ENCODE peak calls at places on chromosomes 1 and 21, in nine cellular contexts. One of them, this sample, is unnamed.

GRCh38 chr1:160646711-160647328 is at the start of gene SLAMF1:
- DNase-seq in RWPE2: no peak
- DNase-seq in HEK293T: no peak
- DNase-seq in SK-N-SH: no peak
- DNase-seq in ascending aorta: no peak
- DNase-seq in GM03348: no peak
- DNase-seq in AG04449: no peak
- DNase-seq in hepatic stellate cell: no peak
- DNase-seq in NCI-H460: no peak
- DNase-seq in this sample: no peak

GRCh38 chr1:47765236-47765635 is 231.9 kb downstream of the TRABD2B start:
- DNase-seq in RWPE2: no peak
- DNase-seq in HEK293T: no peak
- DNase-seq in SK-N-SH: no peak
- DNase-seq in ascending aorta: no peak
- DNase-seq in GM03348: no peak
- DNase-seq in AG04449: no peak
- DNase-seq in hepatic stellate cell: no peak
- DNase-seq in NCI-H460: no peak
- DNase-seq in this sample: no peak

GRCh38 chr1:200468264-200469001 is 58.6 kb upstream of the ZNF281 start:
- DNase-seq in RWPE2: no peak
- DNase-seq in HEK293T: no peak
- DNase-seq in SK-N-SH: no peak
- DNase-seq in ascending aorta: no peak
- DNase-seq in GM03348: no peak
- DNase-seq in AG04449: no peak
- DNase-seq in hepatic stellate cell: no peak
- DNase-seq in NCI-H460: no peak
- DNase-seq in this sample: no peak

GRCh38 chr1:70072239-70072751 is 133.1 kb downstream of the LRRC40 start:
- DNase-seq in RWPE2: no peak
- DNase-seq in HEK293T: no peak
- DNase-seq in SK-N-SH: no peak
- DNase-seq in ascending aorta: no peak
- DNase-seq in GM03348: peak; percentile 37
- DNase-seq in AG04449: no peak
- DNase-seq in hepatic stellate cell: peak; percentile 10
- DNase-seq in NCI-H460: no peak
- DNase-seq in this sample: peak; percentile 26

GRCh38 chr1:209387969-209388329 is 195.6 kb upstream of the CAMK1G start:
- DNase-seq in RWPE2: no peak
- DNase-seq in HEK293T: no peak
- DNase-seq in SK-N-SH: no peak
- DNase-seq in ascending aorta: no peak
- DNase-seq in GM03348: peak; percentile 63
- DNase-seq in AG04449: no peak
- DNase-seq in hepatic stellate cell: no peak
- DNase-seq in NCI-H460: no peak
- DNase-seq in this sample: no peak

GRCh38 chr1:224928906-224929305 is 569 bp upstream of the DNAH14 start:
- DNase-seq in RWPE2: no peak
- DNase-seq in HEK293T: no peak
- DNase-seq in SK-N-SH: no peak
- DNase-seq in ascending aorta: no peak
- DNase-seq in GM03348: no peak
- DNase-seq in AG04449: no peak
- DNase-seq in hepatic stellate cell: no peak
- DNase-seq in NCI-H460: no peak
- DNase-seq in this sample: no peak

GRCh38 chr1:197526736-197527371 is 248.4 kb downstream of the DENND1B start:
- DNase-seq in RWPE2: no peak
- DNase-seq in HEK293T: peak; percentile 9
- DNase-seq in SK-N-SH: peak; percentile 4
- DNase-seq in ascending aorta: no peak
- DNase-seq in GM03348: peak; percentile 15
- DNase-seq in AG04449: no peak
- DNase-seq in hepatic stellate cell: no peak
- DNase-seq in NCI-H460: peak; percentile 31
- DNase-seq in this sample: no peak

GRCh38 chr1:47650205-47650604 is 212.4 kb downstream of the FOXD2 start:
- DNase-seq in RWPE2: peak; percentile 88
- DNase-seq in HEK293T: no peak
- DNase-seq in SK-N-SH: no peak
- DNase-seq in ascending aorta: no peak
- DNase-seq in GM03348: no peak
- DNase-seq in AG04449: peak; percentile 19
- DNase-seq in hepatic stellate cell: peak; percentile 54
- DNase-seq in NCI-H460: peak; percentile 6
- DNase-seq in this sample: peak; percentile 6

GRCh38 chr1:88571510-88571909 is 112.6 kb upstream of the PKN2 start:
- DNase-seq in RWPE2: no peak
- DNase-seq in HEK293T: no peak
- DNase-seq in SK-N-SH: no peak
- DNase-seq in ascending aorta: no peak
- DNase-seq in GM03348: no peak
- DNase-seq in AG04449: no peak
- DNase-seq in hepatic stellate cell: no peak
- DNase-seq in NCI-H460: no peak
- DNase-seq in this sample: no peak

GRCh38 chr1:197865809-197866208 is 36.6 kb upstream of the C1orf53 start:
- DNase-seq in RWPE2: no peak
- DNase-seq in HEK293T: no peak
- DNase-seq in SK-N-SH: no peak
- DNase-seq in ascending aorta: no peak
- DNase-seq in GM03348: no peak
- DNase-seq in AG04449: no peak
- DNase-seq in hepatic stellate cell: no peak
- DNase-seq in NCI-H460: no peak
- DNase-seq in this sample: no peak

GRCh38 chr1:119008483-119009299 is 20.5 kb upstream of the TBX15 start:
- DNase-seq in RWPE2: no peak
- DNase-seq in HEK293T: peak; percentile 44
- DNase-seq in SK-N-SH: peak; percentile 73
- DNase-seq in ascending aorta: no peak
- DNase-seq in GM03348: peak; percentile 75
- DNase-seq in AG04449: no peak
- DNase-seq in hepatic stellate cell: peak; percentile 59
- DNase-seq in NCI-H460: no peak
- DNase-seq in this sample: no peak

GRCh38 chr21:28159396-28159795 is 833.3 kb downstream of the LTN1 start:
- DNase-seq in RWPE2: no peak
- DNase-seq in HEK293T: no peak
- DNase-seq in SK-N-SH: no peak
- DNase-seq in ascending aorta: no peak
- DNase-seq in GM03348: no peak
- DNase-seq in AG04449: no peak
- DNase-seq in hepatic stellate cell: no peak
- DNase-seq in NCI-H460: no peak
- DNase-seq in this sample: no peak

GRCh38 chr21:33843216-33843615 is 72.4 kb downstream of the ATP5PO start:
- DNase-seq in RWPE2: no peak
- DNase-seq in HEK293T: no peak
- DNase-seq in SK-N-SH: no peak
- DNase-seq in ascending aorta: no peak
- DNase-seq in GM03348: no peak
- DNase-seq in AG04449: no peak
- DNase-seq in hepatic stellate cell: no peak
- DNase-seq in NCI-H460: no peak
- DNase-seq in this sample: no peak

GRCh38 chr1:211501671-211502413 is 9.9 kb upstream of the RD3 start:
- DNase-seq in RWPE2: no peak
- DNase-seq in HEK293T: no peak
- DNase-seq in SK-N-SH: no peak
- DNase-seq in ascending aorta: no peak
- DNase-seq in GM03348: no peak
- DNase-seq in AG04449: no peak
- DNase-seq in hepatic stellate cell: no peak
- DNase-seq in NCI-H460: no peak
- DNase-seq in this sample: no peak

GRCh38 chr1:176073524-176074157 is 133.4 kb downstream of the COP1 start:
- DNase-seq in RWPE2: no peak
- DNase-seq in HEK293T: peak; percentile 53
- DNase-seq in SK-N-SH: peak; percentile 57
- DNase-seq in ascending aorta: no peak
- DNase-seq in GM03348: peak; percentile 69
- DNase-seq in AG04449: peak; percentile 12
- DNase-seq in hepatic stellate cell: peak; percentile 19
- DNase-seq in NCI-H460: peak; percentile 81
- DNase-seq in this sample: peak; percentile 6

GRCh38 chr1:24021403-24022266 is 41.5 kb upstream of the SRSF10 start:
- DNase-seq in RWPE2: no peak
- DNase-seq in HEK293T: no peak
- DNase-seq in SK-N-SH: no peak
- DNase-seq in ascending aorta: no peak
- DNase-seq in GM03348: no peak
- DNase-seq in AG04449: no peak
- DNase-seq in hepatic stellate cell: no peak
- DNase-seq in NCI-H460: no peak
- DNase-seq in this sample: no peak

GRCh38 chr1:100982783-100983182 is 42.8 kb downstream of the DPH5 start:
- DNase-seq in RWPE2: no peak
- DNase-seq in HEK293T: no peak
- DNase-seq in SK-N-SH: no peak
- DNase-seq in ascending aorta: no peak
- DNase-seq in GM03348: no peak
- DNase-seq in AG04449: no peak
- DNase-seq in hepatic stellate cell: no peak
- DNase-seq in NCI-H460: no peak
- DNase-seq in this sample: no peak

GRCh38 chr21:25647632-25648031 is 8.6 kb downstream of the JAM2 start:
- DNase-seq in RWPE2: no peak
- DNase-seq in HEK293T: no peak
- DNase-seq in SK-N-SH: no peak
- DNase-seq in ascending aorta: no peak
- DNase-seq in GM03348: no peak
- DNase-seq in AG04449: no peak
- DNase-seq in hepatic stellate cell: no peak
- DNase-seq in NCI-H460: no peak
- DNase-seq in this sample: no peak

GRCh38 chr1:91282695-91283420 is 121.8 kb downstream of the HFM1 start:
- DNase-seq in RWPE2: no peak
- DNase-seq in HEK293T: peak; percentile 67
- DNase-seq in SK-N-SH: peak; percentile 69
- DNase-seq in ascending aorta: no peak
- DNase-seq in GM03348: peak; percentile 74
- DNase-seq in AG04449: peak; percentile 21
- DNase-seq in hepatic stellate cell: peak; percentile 54
- DNase-seq in NCI-H460: peak; percentile 73
- DNase-seq in this sample: peak; percentile 21

GRCh38 chr1:41864471-41865040 is 54.2 kb downstream of the HIVEP3 start:
- DNase-seq in RWPE2: no peak
- DNase-seq in HEK293T: no peak
- DNase-seq in SK-N-SH: no peak
- DNase-seq in ascending aorta: no peak
- DNase-seq in GM03348: no peak
- DNase-seq in AG04449: no peak
- DNase-seq in hepatic stellate cell: no peak
- DNase-seq in NCI-H460: no peak
- DNase-seq in this sample: no peak

GRCh38 chr1:22139066-22139594 is 3.8 kb downstream of the WNT4 start:
- DNase-seq in RWPE2: no peak
- DNase-seq in HEK293T: no peak
- DNase-seq in SK-N-SH: peak; percentile 74
- DNase-seq in ascending aorta: no peak
- DNase-seq in GM03348: no peak
- DNase-seq in AG04449: no peak
- DNase-seq in hepatic stellate cell: no peak
- DNase-seq in NCI-H460: no peak
- DNase-seq in this sample: no peak

This sample was measured in BJ.